ENCODE peak calls at places on chromosome 17, in five cellular contexts. One of them, this sample, is unnamed.

GRCh38 chr17:17351901-17352781 is 49.0 kb downstream of the NT5M start:
- DNase-seq in cortex of kidney: no peak
- DNase-seq in amygdala: no peak
- DNase-seq in heart left ventricle: peak
- DNase-seq in activated naive CD8-positive, alpha-beta T cell treated with anti-CD3 and anti-CD28 coated beads, Interleukin-2, amount 50 U/mL, for 24 hours: no peak
- DNase-seq in this sample: no peak

GRCh38 chr17:740240-741055 is 8.1 kb downstream of the TLCD3A start:
- DNase-seq in cortex of kidney: no peak
- DNase-seq in amygdala: no peak
- DNase-seq in heart left ventricle: no peak
- DNase-seq in activated naive CD8-positive, alpha-beta T cell treated with anti-CD3 and anti-CD28 coated beads, Interleukin-2, amount 50 U/mL, for 24 hours: peak
- DNase-seq in this sample: peak

GRCh38 chr17:79720705-79721295 is 9.9 kb upstream of the ENPP7 start:
- DNase-seq in cortex of kidney: no peak
- DNase-seq in amygdala: no peak
- DNase-seq in heart left ventricle: no peak
- DNase-seq in activated naive CD8-positive, alpha-beta T cell treated with anti-CD3 and anti-CD28 coated beads, Interleukin-2, amount 50 U/mL, for 24 hours: no peak
- DNase-seq in this sample: no peak

GRCh38 chr17:41965694-41966375 is 760 bp upstream of the CNP start:
- DNase-seq in cortex of kidney: no peak
- DNase-seq in amygdala: no peak
- DNase-seq in heart left ventricle: peak
- DNase-seq in activated naive CD8-positive, alpha-beta T cell treated with anti-CD3 and anti-CD28 coated beads, Interleukin-2, amount 50 U/mL, for 24 hours: peak
- DNase-seq in this sample: peak

GRCh38 chr17:21291357-21291756 is 6.8 kb downstream of the MAP2K3 start:
- DNase-seq in cortex of kidney: no peak
- DNase-seq in amygdala: no peak
- DNase-seq in heart left ventricle: no peak
- DNase-seq in activated naive CD8-positive, alpha-beta T cell treated with anti-CD3 and anti-CD28 coated beads, Interleukin-2, amount 50 U/mL, for 24 hours: no peak
- DNase-seq in this sample: no peak

GRCh38 chr17:21417921-21418320 is 41.8 kb downstream of the KCNJ12 start:
- DNase-seq in cortex of kidney: no peak
- DNase-seq in amygdala: no peak
- DNase-seq in heart left ventricle: no peak
- DNase-seq in activated naive CD8-positive, alpha-beta T cell treated with anti-CD3 and anti-CD28 coated beads, Interleukin-2, amount 50 U/mL, for 24 hours: no peak
- DNase-seq in this sample: no peak

GRCh38 chr17:83171661-83172060 is 92.3 kb downstream of the METRNL start:
- DNase-seq in cortex of kidney: no peak
- DNase-seq in amygdala: no peak
- DNase-seq in heart left ventricle: peak
- DNase-seq in activated naive CD8-positive, alpha-beta T cell treated with anti-CD3 and anti-CD28 coated beads, Interleukin-2, amount 50 U/mL, for 24 hours: no peak
- DNase-seq in this sample: no peak

GRCh38 chr17:80082403-80083135 is 18.8 kb upstream of the GAA start:
- DNase-seq in cortex of kidney: no peak
- DNase-seq in amygdala: no peak
- DNase-seq in heart left ventricle: peak
- DNase-seq in activated naive CD8-positive, alpha-beta T cell treated with anti-CD3 and anti-CD28 coated beads, Interleukin-2, amount 50 U/mL, for 24 hours: peak
- DNase-seq in this sample: peak

GRCh38 chr17:43667506-43668438 is 6.0 kb upstream of the MEOX1 start:
- DNase-seq in cortex of kidney: no peak
- DNase-seq in amygdala: no peak
- DNase-seq in heart left ventricle: no peak
- DNase-seq in activated naive CD8-positive, alpha-beta T cell treated with anti-CD3 and anti-CD28 coated beads, Interleukin-2, amount 50 U/mL, for 24 hours: no peak
- DNase-seq in this sample: no peak

GRCh38 chr17:40490289-40490853 is 11.1 kb downstream of the TNS4 start:
- DNase-seq in cortex of kidney: no peak
- DNase-seq in amygdala: no peak
- DNase-seq in heart left ventricle: peak
- DNase-seq in activated naive CD8-positive, alpha-beta T cell treated with anti-CD3 and anti-CD28 coated beads, Interleukin-2, amount 50 U/mL, for 24 hours: no peak
- DNase-seq in this sample: no peak